ENCODE peak calls at places on chromosomes 11 and 22, in five cellular contexts. V is mesothelial cell of epicardium, I is cerebellar nuclear complex, G is T1000, P is BJ. O is an unnamed sample.

GRCh38 chr11:64619196-64619595 is 28.2 kb downstream of the SLC22A12 start:
- DNase-seq in I (no peak), V (no peak), P (no peak), G (no peak), O (no peak)

GRCh38 chr22:21947040-21948014 is 5.3 kb downstream of the PPM1F start:
- DNase-seq in V (no peak), G (no peak), P (no peak), I (no peak), O (no peak)

GRCh38 chr11:2804701-2805387 is 80.7 kb downstream of the CDKN1C start:
- DNase-seq in I (no peak), G (no peak), V (peak; percentile 12), P (no peak), O (no peak)

GRCh38 chr11:24422371-24422770 is 74.5 kb upstream of the LUZP2 start:
- DNase-seq in V (no peak), I (no peak), P (no peak), G (no peak), O (no peak)

GRCh38 chr11:129374993-129375721 is 491 bp upstream of the BARX2 start:
- DNase-seq in I (no peak), G (no peak), P (no peak), V (peak; percentile 41), O (no peak)

GRCh38 chr11:100438366-100438765 is 248.7 kb upstream of the ARHGAP42 start:
- DNase-seq in V (no peak), G (no peak), I (no peak), P (no peak), O (no peak)

GRCh38 chr11:1345752-1346513 is 36.5 kb upstream of the TOLLIP start:
- DNase-seq in I (no peak), P (no peak), V (no peak), G (no peak), O (no peak)

GRCh38 chr11:131811380-131811779 is 441.0 kb downstream of the NTM start:
- DNase-seq in I (no peak), G (no peak), P (no peak), V (no peak), O (no peak)

GRCh38 chr11:17927643-17928343 is 85.1 kb downstream of the SERGEF start:
- DNase-seq in V (no peak), G (no peak), I (no peak), P (peak; percentile 84), O (no peak)

GRCh38 chr11:125078016-125078415 is 14.9 kb downstream of the SLC37A2 start:
- DNase-seq in G (no peak), I (no peak), P (no peak), V (no peak), O (no peak)

GRCh38 chr22:41526226-41526531 is 18.1 kb downstream of the POLR3H start:
- DNase-seq in I (no peak), V (no peak), G (no peak), P (no peak), O (no peak)

GRCh38 chr11:93727985-93728791 is 13.1 kb downstream of the TAF1D start:
- DNase-seq in G (no peak), I (no peak), V (no peak), P (no peak), O (no peak)

GRCh38 chr11:109772846-109773400 is 320.3 kb upstream of the ZC3H12C start:
- DNase-seq in I (peak; percentile 87), G (no peak), V (no peak), P (no peak), O (no peak)

GRCh38 chr11:20067665-20068064 is 92.6 kb downstream of the DBX1 start:
- DNase-seq in I (no peak), P (no peak), G (no peak), V (no peak), O (no peak)

GRCh38 chr22:37019309-37020191 is at the start of the genes MPST and TST:
- DNase-seq in I (no peak), G (no peak), V (peak; percentile 57), P (no peak), O (peak; percentile 33)

GRCh38 chr22:26642465-26643367 is 14.7 kb upstream of the MIAT start:
- DNase-seq in P (no peak), G (no peak), I (no peak), V (no peak), O (peak; percentile 79)

GRCh38 chr11:134984421-134984820 is 572.4 kb upstream of the B3GAT1 start:
- DNase-seq in P (no peak), I (no peak), V (no peak), G (no peak), O (no peak)

O was measured in stimulated activated naive CD4-positive, alpha-beta T cell treated with Interleukin-2 at 50 U/mL for 16 hours.